ENCODE peak calls at places on chromosomes 12 and 14, in four cellular contexts. P is prostate gland, L is H4, Y is ureter. F is an unnamed sample.

GRCh38 chr12:106085213-106085612 is 53.5 kb downstream of the NUAK1 start:
- DNase-seq in P (no peak), L (no peak), Y (no peak), F (no peak)

GRCh38 chr14:60350366-60350720 is 101.3 kb downstream of the PPM1A start:
- DNase-seq in P (no peak), Y (no peak), L (no peak), F (no peak)

GRCh38 chr14:36690301-36691020 is 28.8 kb downstream of the PAX9 start:
- DNase-seq in L (peak), Y (no peak), P (no peak), F (peak)

GRCh38 chr12:47777741-47778558 is 4.9 kb downstream of the SLC48A1 start:
- DNase-seq in Y (no peak), P (no peak), L (no peak), F (peak)

GRCh38 chr12:19084547-19084946 is 45.0 kb upstream of the PLEKHA5 start:
- DNase-seq in P (no peak), Y (no peak), L (no peak), F (no peak)

GRCh38 chr12:6044082-6044481 is 80.4 kb downstream of the VWF start:
- DNase-seq in Y (no peak), L (peak), P (no peak), F (no peak)

GRCh38 chr12:6831021-6831420 is 2.8 kb downstream of the P3H3 start:
- DNase-seq in Y (no peak), P (no peak), L (no peak), F (no peak)

GRCh38 chr14:102778616-102779351 is 1.5 kb downstream of the TRAF3 start:
- DNase-seq in L (no peak), P (no peak), Y (no peak), F (no peak)

GRCh38 chr12:88291498-88292131 is 149.5 kb downstream of the TMTC3 start:
- DNase-seq in P (no peak), Y (no peak), L (no peak), F (no peak)

GRCh38 chr12:62530596-62530995 is 64.0 kb downstream of the MON2 start:
- DNase-seq in Y (no peak), P (no peak), L (peak), F (no peak)

GRCh38 chr12:24778486-24779304 is 170.2 kb downstream of the BCAT1 start:
- DNase-seq in Y (no peak), P (no peak), L (peak), F (no peak)

GRCh38 chr14:74038015-74038859 is 19.1 kb downstream of the BBOF1 start:
- DNase-seq in Y (no peak), L (peak), P (no peak), F (peak)